ENCODE peak calls at places on chromosomes 16 and 17, in nine cellular contexts. U, S, M, H, Q, Y, A, I and V are unnamed samples.

GRCh38 chr17:43881758-43882505 is 25.4 kb downstream of the MPP2 start:
- DNase-seq in U (no peak), S (no peak), M (no peak), H (no peak), Q (no peak), Y (no peak), A (no peak), I (no peak), V (no peak)

GRCh38 chr17:7552621-7553051 is 3.8 kb downstream of the TNFSF12 start:
- DNase-seq in U (no peak), S (no peak), M (peak; percentile 47), H (no peak), Q (peak; percentile 84), Y (no peak), A (no peak), I (no peak), V (no peak)

GRCh38 chr17:35708951-35709350 is 22.5 kb upstream of the RASL10B start:
- DNase-seq in U (no peak), S (no peak), M (no peak), H (no peak), Q (peak; percentile 42), Y (no peak), A (no peak), I (no peak), V (no peak)

GRCh38 chr17:40107266-40107980 is 7.0 kb upstream of the NR1D1 start:
- DNase-seq in U (no peak), S (no peak), M (peak; percentile 50), H (peak; percentile 54), Q (no peak), Y (no peak), A (no peak), I (no peak), V (no peak)

GRCh38 chr16:86901483-86901882 is 323.1 kb downstream of the FOXL1 start:
- DNase-seq in U (no peak), S (no peak), M (peak; percentile 40), H (no peak), Q (no peak), Y (peak; percentile 72), A (no peak), I (no peak), V (no peak)

GRCh38 chr16:31477220-31478216 is 5.4 kb upstream of the SLC5A2 start:
- DNase-seq in U (peak; percentile 90), S (no peak), M (peak; percentile 87), H (no peak), Q (peak; percentile 17), Y (no peak), A (no peak), I (no peak), V (peak; percentile 72)

GRCh38 chr16:74748710-74749073 is 25.9 kb downstream of the FA2H start:
- DNase-seq in U (no peak), S (no peak), M (no peak), H (no peak), Q (no peak), Y (no peak), A (no peak), I (no peak), V (no peak)

GRCh38 chr16:9647981-9648701 is 534.1 kb downstream of the GRIN2A start:
- DNase-seq in U (no peak), S (no peak), M (peak; percentile 43), H (no peak), Q (peak; percentile 31), Y (no peak), A (no peak), I (peak; percentile 45), V (peak; percentile 15)

GRCh38 chr17:2011421-2012371 is 13.4 kb downstream of the RTN4RL1 start:
- DNase-seq in U (peak; percentile 70), S (no peak), M (peak; percentile 69), H (no peak), Q (no peak), Y (no peak), A (no peak), I (no peak), V (no peak)

GRCh38 chr17:28575126-28575795 is 1.4 kb downstream of the ALDOC start:
- DNase-seq in U (no peak), S (no peak), M (no peak), H (no peak), Q (no peak), Y (no peak), A (no peak), I (no peak), V (no peak)

GRCh38 chr17:80260791-80261158 is at the start of gene RNF213:
- DNase-seq in U (peak; percentile 81), S (no peak), M (peak; percentile 64), H (peak; percentile 50), Q (peak; percentile 46), Y (no peak), A (peak; percentile 47), I (no peak), V (peak; percentile 66)

GRCh38 chr17:63946440-63947363 is 14.6 kb upstream of the CD79B start:
- DNase-seq in U (peak; percentile 65), S (no peak), M (peak; percentile 41), H (no peak), Q (peak; percentile 58), Y (peak; percentile 13), A (peak; percentile 30), I (no peak), V (peak; percentile 71)

GRCh38 chr17:50763716-50764450 is 3.4 kb downstream of the ANKRD40CL start:
- DNase-seq in U (no peak), S (no peak), M (no peak), H (no peak), Q (no peak), Y (no peak), A (no peak), I (peak; percentile 34), V (peak; percentile 29)

DNA sequence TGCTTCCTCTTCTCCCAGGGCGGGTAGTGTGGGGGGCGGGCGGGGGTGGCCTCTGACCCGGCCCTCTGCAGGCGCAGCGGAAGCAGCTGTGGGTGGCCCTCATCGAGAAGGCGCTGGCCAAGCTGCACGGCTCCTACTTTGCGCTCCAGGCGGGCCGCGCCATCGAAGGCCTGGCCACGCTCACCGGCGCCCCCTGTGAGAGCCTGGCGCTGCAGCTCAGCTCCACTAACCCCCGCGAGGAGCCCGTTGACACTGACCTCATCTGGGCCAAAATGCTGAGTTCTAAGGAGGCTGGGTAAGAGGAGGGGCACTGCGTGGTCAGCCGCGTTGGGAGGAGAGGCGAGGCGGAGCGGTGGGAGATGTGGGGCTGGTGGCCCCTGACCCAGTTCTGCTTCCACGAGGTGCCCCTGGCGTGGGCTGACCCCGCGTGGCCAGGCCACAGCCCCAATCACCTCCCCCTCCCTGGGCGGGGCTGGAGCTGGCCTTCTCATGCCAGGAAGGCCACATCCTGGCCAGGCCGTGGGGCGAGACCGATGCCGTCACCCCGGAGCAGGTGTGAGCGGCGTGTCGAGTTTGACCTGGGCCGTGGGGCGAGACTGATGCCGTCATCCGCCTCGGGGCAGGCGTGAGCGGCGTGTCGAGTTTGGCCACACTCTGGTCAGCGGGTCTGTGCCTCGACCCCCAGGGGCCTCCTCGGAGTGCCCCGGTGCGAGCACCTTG is 10.5 kb upstream of the PRR35 start:
- DNase-seq in U (no peak), S (no peak), M (no peak), H (no peak), Q (no peak), Y (no peak), A (no peak), I (no peak), V (no peak)
- TF ChIP-seq CTCF in U (no peak), S (no peak), M (no peak), H (no peak), Q (no peak), Y (peak; percentile 5), A (no peak), I (no peak), V (peak; percentile 41)

DNA sequence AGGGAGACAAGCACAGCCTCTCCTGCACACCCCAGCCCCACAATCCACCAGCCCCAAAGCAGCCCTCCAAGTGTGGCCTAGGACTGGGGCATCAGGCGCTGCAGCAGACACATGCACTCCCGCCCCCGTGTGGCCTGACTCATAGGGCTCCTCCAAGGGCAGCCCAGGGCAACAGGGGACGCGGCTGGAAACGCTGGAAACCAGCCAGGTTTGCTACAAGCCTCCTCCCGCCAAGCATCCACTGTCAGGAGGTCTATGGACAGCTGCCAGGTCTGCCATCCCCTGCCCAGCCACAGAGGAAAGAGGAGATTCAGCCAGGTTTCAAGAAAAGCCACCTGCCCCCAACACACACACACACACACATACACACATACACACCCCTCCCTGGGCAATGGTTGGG is 25.8 kb downstream of the SRCIN1 start:
- DNase-seq in U (peak; percentile 67), S (no peak), M (peak; percentile 26), H (peak; percentile 24), Q (peak; percentile 26), Y (peak; percentile 13), A (no peak), I (no peak), V (peak; percentile 46)
- TF ChIP-seq CTCF in U (no peak), S (no peak), M (no peak), H (no peak), Q (peak; percentile 32), Y (peak; percentile 2), A (no peak), I (no peak), V (no peak)

GRCh38 chr16:54538241-54538640 is 251.7 kb upstream of the IRX3 start:
- DNase-seq in U (no peak), S (no peak), M (no peak), H (no peak), Q (no peak), Y (no peak), A (no peak), I (no peak), V (no peak)
- TF ChIP-seq CTCF in U (peak; percentile 13), S (peak; percentile 10), M (no peak), H (no peak), Q (no peak), Y (no peak), A (no peak), I (no peak), V (no peak)

GRCh38 chr17:73304971-73305786 is 6.6 kb downstream of the CDC42EP4 start:
- DNase-seq in U (peak; percentile 75), S (no peak), M (peak; percentile 62), H (peak; percentile 77), Q (no peak), Y (peak; percentile 78), A (no peak), I (peak; percentile 95), V (peak; percentile 47)
- TF ChIP-seq CTCF in U (peak; percentile 45), S (peak; percentile 47), M (no peak), H (peak; percentile 18), Q (no peak), Y (peak; percentile 43), A (no peak), I (peak; percentile 37), V (no peak)